ENCODE peak calls at places on chromosomes 7 and 10, in seven cellular contexts. N is GDM1, Z is keratinocyte, V is HCEC 1CT, F is progenitor cell of endocrine pancreas, L is astrocyte of the spinal cord, O is NCI-H226. W is an unnamed sample.

GRCh38 chr7:47528471-47528870 is 53.4 kb downstream of the TNS3 start:
- DNase-seq in N (no peak), V (no peak), F (no peak), O (no peak), Z (no peak), L (no peak), W (no peak)

GRCh38 chr7:70215491-70215890 is 617.2 kb downstream of the AUTS2 start:
- DNase-seq in L (peak), V (no peak), O (peak), F (no peak), Z (no peak), N (no peak), W (no peak)

GRCh38 chr10:59724098-59724938 is 14.7 kb upstream of the SLC16A9 start:
- DNase-seq in N (no peak), O (no peak), L (no peak), F (no peak), V (no peak), Z (no peak), W (no peak)

GRCh38 chr10:22615819-22616499 is 98.4 kb downstream of the PIP4K2A start:
- DNase-seq in N (no peak), Z (no peak), O (peak), L (no peak), V (peak), F (no peak), W (peak)

GRCh38 chr7:27174077-27175004 is at the start of gene HOXA10:
- DNase-seq in L (no peak), O (no peak), N (peak), F (no peak), V (peak), Z (no peak), W (no peak)

GRCh38 chr7:92830532-92831110 is 5.8 kb downstream of the CDK6 start:
- DNase-seq in L (no peak), O (no peak), N (no peak), V (no peak), F (no peak), Z (no peak), W (no peak)

GRCh38 chr10:43112608-43112961 is 25.7 kb upstream of the CSGALNACT2 start:
- DNase-seq in F (no peak), V (no peak), N (no peak), O (no peak), L (no peak), Z (no peak), W (no peak)

GRCh38 chr10:112394475-112394875 is 20.6 kb downstream of the ACSL5 start:
- DNase-seq in V (no peak), L (no peak), N (no peak), F (no peak), Z (no peak), O (no peak), W (no peak)

GRCh38 chr7:23662124-23662982 is 17.6 kb upstream of the FAM221A start:
- DNase-seq in N (no peak), Z (no peak), O (peak), V (no peak), L (peak), F (no peak), W (no peak)

GRCh38 chr10:30819306-30820190 is 190.0 kb upstream of the LYZL2 start:
- DNase-seq in N (no peak), L (peak), Z (no peak), V (peak), O (no peak), F (no peak), W (no peak)

GRCh38 chr10:102773986-102774385 is 30.2 kb downstream of the WBP1L start:
- DNase-seq in Z (no peak), V (no peak), F (no peak), L (peak), O (no peak), N (no peak), W (no peak)

GRCh38 chr10:2963889-2964631 is 103.3 kb upstream of the PFKP start:
- DNase-seq in N (no peak), O (no peak), V (no peak), L (no peak), Z (no peak), F (no peak), W (no peak)

GRCh38 chr10:42990721-42991441 is 86.0 kb upstream of the RET start:
- DNase-seq in N (no peak), F (no peak), V (no peak), Z (no peak), L (no peak), O (no peak), W (no peak)

GRCh38 chr7:25780904-25781303 is 371.1 kb upstream of the NFE2L3 start:
- DNase-seq in Z (no peak), N (no peak), F (no peak), L (no peak), V (no peak), O (no peak), W (no peak)

GRCh38 chr7:929311-929711 is 25.2 kb downstream of the ADAP1 start:
- DNase-seq in O (no peak), N (no peak), F (no peak), V (no peak), Z (no peak), L (no peak), W (no peak)

GRCh38 chr7:124388751-124389150 is 355.9 kb upstream of the TMEM229A start:
- DNase-seq in O (no peak), V (no peak), L (no peak), F (no peak), Z (no peak), N (no peak), W (no peak)

GRCh38 chr7:100215895-100216294 is 3.9 kb upstream of the PVRIG start:
- DNase-seq in V (no peak), F (no peak), N (no peak), Z (no peak), O (no peak), L (peak), W (no peak)

GRCh38 chr10:48464871-48465736 is 139.8 kb downstream of the ARHGAP22 start:
- DNase-seq in L (no peak), F (no peak), N (no peak), Z (no peak), V (no peak), O (no peak), W (no peak)

GRCh38 chr7:43199333-43199732 is 86.9 kb downstream of the HECW1 start:
- DNase-seq in L (peak), Z (no peak), F (no peak), V (peak), O (no peak), N (no peak), W (no peak)

GRCh38 chr7:77575187-77575586 is 38.1 kb downstream of the PTPN12 start:
- DNase-seq in O (no peak), V (no peak), Z (no peak), L (no peak), F (no peak), N (no peak), W (no peak)

GRCh38 chr10:28991738-28992270 is 297.1 kb upstream of the LYZL1 start:
- DNase-seq in V (peak), O (peak), F (peak), L (peak), Z (no peak), N (peak), W (peak)

GRCh38 chr7:50594734-50595537 is 29.7 kb upstream of the DDC start:
- DNase-seq in Z (no peak), F (no peak), L (no peak), V (no peak), O (no peak), N (no peak), W (no peak)

W was measured in NAMALWA.